ENCODE peak calls at places on chromosomes 3 and 15, in eight cellular contexts. R is upper lobe of right lung; J is CD4-positive, alpha-beta memory T cell; F is stimulated activated CD8-positive, alpha-beta memory T cell treated with anti-CD3 and anti-CD28 coated beads, Interleukin-15, amount 100 ng/mL, for 24 hours; M is nephron progenitor cell; O is AG09309; W is HCEC 1CT; B is LoVo. T is an unnamed sample.

GRCh38 chr3:85355572-85355971 is 396.8 kb downstream of the CADM2 start:
- DNase-seq in R (no peak), J (no peak), F (no peak), M (no peak), O (no peak), W (no peak), B (no peak), T (no peak)

GRCh38 chr3:94285874-94286273 is 223.0 kb downstream of the NSUN3 start:
- DNase-seq in R (no peak), J (no peak), F (no peak), M (no peak), O (no peak), W (peak), B (no peak), T (no peak)

GRCh38 chr3:38163117-38163870 is 2.0 kb upstream of the OXSR1 start:
- DNase-seq in R (no peak), J (no peak), F (no peak), M (no peak), O (no peak), W (no peak), B (peak), T (no peak)

GRCh38 chr3:123884258-123884831 is at the start of gene MYLK:
- DNase-seq in R (peak), J (no peak), F (peak), M (peak), O (peak), W (peak), B (peak), T (peak)

GRCh38 chr15:34217587-34218225 is 7.1 kb upstream of the EMC4 start:
- DNase-seq in R (no peak), J (no peak), F (no peak), M (no peak), O (peak), W (peak), B (peak), T (no peak)

GRCh38 chr3:48896991-48897390 is 1.7 kb downstream of the SLC25A20 start:
- DNase-seq in R (no peak), J (no peak), F (no peak), M (no peak), O (no peak), W (no peak), B (no peak), T (no peak)

GRCh38 chr15:70588613-70589012 is 174.7 kb downstream of the UACA start:
- DNase-seq in R (no peak), J (no peak), F (no peak), M (no peak), O (no peak), W (no peak), B (no peak), T (no peak)

GRCh38 chr3:128240232-128240631 is 87.0 kb downstream of the EEFSEC start:
- DNase-seq in R (no peak), J (no peak), F (no peak), M (no peak), O (no peak), W (no peak), B (no peak), T (no peak)

GRCh38 chr3:153165211-153165815 is 3.3 kb downstream of the RAP2B start:
- DNase-seq in R (no peak), J (no peak), F (no peak), M (no peak), O (no peak), W (peak), B (no peak), T (no peak)

T was measured in RWPE2.